ENCODE peak calls at places on chromosome 22, in eight cellular contexts. Q is fibroblast of lung, J is astrocyte, C is GM23248, V is neuronal stem cell, U is MM.1S, O is H1, M is endothelial cell of umbilical vein. P is an unnamed sample.

GRCh38 chr22:30235687-30236170 is 10.8 kb downstream of the LIF start:
- DNase-seq in O (no peak), Q (peak), V (no peak), M (no peak), U (no peak), C (peak), J (peak), P (no peak)

GRCh38 chr22:23583153-23583552 is 3.1 kb upstream of the IGLL1 start:
- DNase-seq in O (no peak), C (no peak), M (no peak), U (no peak), J (no peak), Q (no peak), V (no peak), P (no peak)

GRCh38 chr22:19756288-19757128 is 4.1 kb upstream of the TBX1 start:
- DNase-seq in U (peak), O (peak), M (peak), Q (no peak), V (no peak), C (peak), J (no peak), P (peak)

GRCh38 chr22:32106930-32107329 is 52.2 kb downstream of the C22orf42 start:
- DNase-seq in Q (peak), O (peak), V (peak), J (no peak), C (peak), M (no peak), U (peak), P (peak)

GRCh38 chr22:17581631-17582030 is 18.3 kb downstream of the SLC25A18 start:
- DNase-seq in V (no peak), U (no peak), O (no peak), M (no peak), C (no peak), Q (no peak), J (no peak), P (no peak)

GRCh38 chr22:23204541-23205157 is 24.3 kb downstream of the BCR start:
- DNase-seq in V (no peak), C (peak), M (no peak), J (no peak), Q (no peak), U (no peak), O (no peak), P (no peak)

GRCh38 chr22:17861909-17862308 is 87.6 kb upstream of the BID start:
- DNase-seq in C (no peak), V (no peak), J (no peak), U (no peak), M (no peak), O (no peak), Q (no peak), P (no peak)

GRCh38 chr22:23394525-23395326 is 185.4 kb downstream of the IGLL1 start:
- DNase-seq in C (no peak), Q (no peak), V (no peak), J (no peak), U (no peak), O (no peak), M (no peak), P (no peak)

GRCh38 chr22:46138058-46138797 is 12.1 kb upstream of the PPARA start:
- DNase-seq in O (no peak), U (no peak), V (no peak), J (no peak), Q (no peak), M (no peak), C (no peak), P (no peak)

GRCh38 chr22:30804626-30805025 is 110.0 kb downstream of the OSBP2 start:
- DNase-seq in M (no peak), Q (no peak), V (no peak), J (peak), U (no peak), O (no peak), C (no peak), P (no peak)

GRCh38 chr22:36387664-36387913 is 178 bp downstream of the MYH9 start:
- DNase-seq in Q (no peak), U (no peak), V (no peak), C (no peak), J (no peak), M (no peak), O (no peak), P (no peak)

GRCh38 chr22:27135582-27135981 is 478.2 kb downstream of the MIAT start:
- DNase-seq in V (no peak), J (peak), C (peak), Q (peak), O (no peak), M (no peak), U (no peak), P (no peak)

GRCh38 chr22:43818981-43819690 is 7.0 kb upstream of the EFCAB6 start:
- DNase-seq in M (no peak), O (no peak), C (no peak), U (no peak), Q (peak), V (no peak), J (no peak), P (no peak)

GRCh38 chr22:47784991-47785390 is 1022.5 kb downstream of the TBC1D22A start:
- DNase-seq in V (no peak), O (peak), Q (no peak), C (no peak), U (no peak), M (no peak), J (no peak), P (no peak)

GRCh38 chr22:23281406-23282088 is 101.2 kb downstream of the BCR start:
- DNase-seq in V (peak), Q (peak), C (peak), M (peak), J (peak), U (peak), O (peak), P (peak)

GRCh38 chr22:24418786-24419479 is 8.5 kb upstream of the ADORA2A start:
- DNase-seq in O (no peak), V (no peak), Q (no peak), U (no peak), M (no peak), J (no peak), C (no peak), P (no peak)

GRCh38 chr22:26835929-26836528 is 178.6 kb downstream of the MIAT start:
- DNase-seq in U (peak), C (peak), Q (peak), J (no peak), M (peak), V (peak), O (peak), P (peak)

GRCh38 chr22:24427500-24428164 is at the start of gene ADORA2A:
- DNase-seq in Q (no peak), U (peak), J (no peak), O (no peak), C (no peak), V (no peak), M (no peak), P (no peak)

GRCh38 chr22:20858615-20859416 is at the start of the genes PI4KA and SNAP29:
- DNase-seq in U (peak), C (peak), M (peak), V (peak), J (peak), Q (peak), O (peak), P (peak)

GRCh38 chr22:38402204-38402603 is 52.8 kb downstream of the KCNJ4 start:
- DNase-seq in U (no peak), Q (no peak), J (no peak), M (no peak), O (no peak), V (no peak), C (no peak), P (no peak)

GRCh38 chr22:38398609-38399401 is 56.2 kb downstream of the KCNJ4 start:
- DNase-seq in V (peak), M (peak), C (peak), Q (peak), J (peak), U (peak), O (peak), P (peak)

GRCh38 chr22:38401336-38402084 is 53.5 kb downstream of the KCNJ4 start:
- DNase-seq in Q (no peak), C (no peak), O (no peak), V (no peak), M (no peak), U (no peak), J (no peak), P (no peak)

DNA sequence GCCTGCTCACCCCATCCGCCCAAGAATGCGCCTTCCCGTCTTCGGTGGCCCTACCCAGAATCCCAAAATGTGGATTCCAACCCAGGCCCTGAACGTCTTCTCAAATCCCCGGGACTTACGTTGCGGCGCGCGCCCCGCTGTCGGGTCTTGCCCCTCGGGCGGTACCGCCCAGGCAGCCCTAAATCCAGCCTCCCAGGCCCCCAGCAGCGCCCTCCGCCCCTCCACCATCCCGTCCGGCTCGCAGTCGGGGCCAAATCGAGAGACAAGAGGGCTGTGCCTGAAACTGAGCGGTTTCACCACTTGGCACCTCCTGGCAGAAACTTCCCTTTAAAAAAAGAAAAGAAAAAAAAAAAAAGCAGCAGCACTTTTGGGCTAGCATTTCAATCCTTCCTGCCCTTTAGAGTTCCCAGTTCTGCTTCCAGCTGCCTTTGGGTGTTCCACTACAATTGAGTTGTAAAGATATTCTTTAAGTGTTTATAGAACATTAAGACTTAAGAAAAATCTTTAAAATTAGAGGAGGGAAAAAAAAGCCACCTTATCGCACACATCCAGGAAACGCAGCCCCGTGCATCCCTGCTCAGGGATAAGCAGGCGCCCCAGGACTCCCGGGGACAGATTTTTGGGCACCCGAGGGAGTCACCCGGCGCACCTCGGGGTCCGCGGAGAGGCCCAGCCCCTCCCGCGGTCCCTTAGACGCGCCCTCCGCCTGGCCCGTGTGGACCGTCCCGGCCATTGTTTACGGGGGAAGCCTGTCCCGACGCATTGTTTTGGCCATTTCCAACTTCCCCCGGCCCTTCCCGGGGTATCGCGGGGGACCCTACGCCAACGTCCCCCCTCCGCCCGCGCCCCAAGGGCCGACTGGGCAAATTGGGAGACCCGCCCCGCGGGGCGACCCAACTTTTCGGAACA is 57.6 kb downstream of the KCNJ4 start:
- DNase-seq in J (no peak), M (peak), C (peak), U (peak), O (peak), Q (peak), V (peak), P (peak)
- H2AFZ ChIP-seq in J (peak), M (peak), C (peak), U (no peak), O (no peak), Q (no peak), V (peak), P (no peak)

GRCh38 chr22:50105529-50106100 is 15.8 kb downstream of the MOV10L1 start:
- DNase-seq in J (no peak), Q (peak), C (no peak), V (no peak), U (peak), O (no peak), M (peak), P (no peak)
- H2AFZ ChIP-seq in J (peak), Q (peak), C (no peak), V (peak), U (peak), O (no peak), M (no peak), P (peak)

DNA sequence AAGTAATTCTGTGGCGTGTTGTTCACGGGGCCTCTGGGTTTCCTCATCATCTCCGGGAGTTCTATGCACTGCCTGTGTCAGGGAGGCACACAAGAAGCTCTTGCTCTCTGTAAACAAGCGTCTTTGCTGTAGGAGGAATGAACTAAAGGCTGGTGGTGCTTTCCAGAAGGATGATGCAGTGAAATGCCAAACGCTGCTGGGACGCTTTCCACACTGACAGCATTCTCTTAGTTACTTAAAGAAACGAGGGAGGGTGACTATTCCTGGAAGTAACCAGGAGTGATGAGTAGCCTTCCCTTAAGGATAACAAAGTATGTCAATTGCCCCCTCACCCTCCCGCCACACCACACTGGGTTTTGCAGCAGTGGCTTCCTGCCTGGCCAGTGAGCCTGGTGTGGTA is 38.5 kb upstream of the NUP50 start:
- DNase-seq in V (no peak), J (peak), C (peak), U (no peak), Q (peak), O (no peak), M (no peak), P (peak)
- H2AFZ ChIP-seq in V (peak), J (peak), C (peak), U (no peak), Q (peak), O (peak), M (no peak), P (peak)

GRCh38 chr22:28247667-28248363 is 328.8 kb upstream of the PITPNB start:
- DNase-seq in O (no peak), V (no peak), Q (no peak), J (no peak), U (no peak), M (no peak), C (peak), P (peak)
- H2AFZ ChIP-seq in O (no peak), V (no peak), Q (no peak), J (no peak), U (no peak), M (no peak), C (no peak), P (no peak)

GRCh38 chr22:39995346-39996252 is 845 bp downstream of the FAM83F start:
- DNase-seq in Q (no peak), C (no peak), U (no peak), V (no peak), O (no peak), M (no peak), J (no peak), P (no peak)
- H2AFZ ChIP-seq in Q (no peak), C (no peak), U (no peak), V (no peak), O (no peak), M (no peak), J (no peak), P (no peak)

DNA sequence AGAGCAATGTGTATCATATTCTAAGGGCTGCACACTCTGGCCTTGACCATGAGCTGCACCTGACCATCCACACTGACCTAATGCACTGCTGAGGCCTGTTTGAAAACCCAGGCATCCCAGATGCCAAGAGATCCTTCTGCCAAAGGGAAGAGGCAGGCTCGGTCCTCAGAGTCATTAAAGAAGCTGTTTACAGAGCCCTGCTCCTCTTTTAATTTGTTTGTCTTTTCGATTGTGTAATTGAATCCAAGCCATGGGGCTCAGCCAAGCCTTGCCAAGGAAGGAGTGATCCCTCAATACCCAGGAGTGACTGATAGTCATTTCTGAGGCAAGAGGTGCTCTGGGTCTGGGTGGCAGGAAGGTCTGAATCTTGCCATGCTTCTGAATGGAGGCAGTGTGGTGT is 94.5 kb upstream of the ISX start:
- DNase-seq in U (no peak), O (no peak), V (no peak), J (no peak), C (no peak), Q (no peak), M (no peak), P (no peak)
- H2AFZ ChIP-seq in U (no peak), O (peak), V (no peak), J (no peak), C (no peak), Q (no peak), M (no peak), P (no peak)